ENCODE peak calls at places on chromosomes 13 and 19, in four cellular contexts. A, I, T and N are unnamed samples. For H3K27me3, the result is how much of the 10 kb centered on the place peaks cover.

GRCh38 chr19:15836595-15837398 is 21.3 kb upstream of the OR10H1 start:
- DNase-seq in I (peak), A (peak), T (peak), N (peak)

GRCh38 chr13:110457361-110457760 is 104.2 kb downstream of the RAB20 start:
- DNase-seq in A (no peak), T (no peak), I (no peak), N (no peak)

GRCh38 chr19:50796128-50796633 is 6.0 kb downstream of the ACP4 start:
- DNase-seq in I (no peak), A (no peak), T (no peak), N (no peak)

GRCh38 chr19:3161453-3161852 is 17.1 kb upstream of the S1PR4 start:
- DNase-seq in T (no peak), A (no peak), I (no peak), N (no peak)

GRCh38 chr13:20716951-20717350 is 13.5 kb downstream of the IL17D start:
- DNase-seq in T (no peak), I (no peak), A (no peak), N (no peak)

GRCh38 chr19:6026390-6026897 is 48.5 kb upstream of the RANBP3 start:
- DNase-seq in I (no peak), A (no peak), T (no peak), N (no peak)

GRCh38 chr19:34282611-34283519 is 28.5 kb downstream of the GARRE1 start:
- DNase-seq in T (no peak), A (no peak), I (no peak), N (no peak)

GRCh38 chr13:113533441-113533840 is 42.9 kb upstream of the DCUN1D2 start:
- DNase-seq in T (no peak), I (no peak), A (no peak), N (no peak)

DNA sequence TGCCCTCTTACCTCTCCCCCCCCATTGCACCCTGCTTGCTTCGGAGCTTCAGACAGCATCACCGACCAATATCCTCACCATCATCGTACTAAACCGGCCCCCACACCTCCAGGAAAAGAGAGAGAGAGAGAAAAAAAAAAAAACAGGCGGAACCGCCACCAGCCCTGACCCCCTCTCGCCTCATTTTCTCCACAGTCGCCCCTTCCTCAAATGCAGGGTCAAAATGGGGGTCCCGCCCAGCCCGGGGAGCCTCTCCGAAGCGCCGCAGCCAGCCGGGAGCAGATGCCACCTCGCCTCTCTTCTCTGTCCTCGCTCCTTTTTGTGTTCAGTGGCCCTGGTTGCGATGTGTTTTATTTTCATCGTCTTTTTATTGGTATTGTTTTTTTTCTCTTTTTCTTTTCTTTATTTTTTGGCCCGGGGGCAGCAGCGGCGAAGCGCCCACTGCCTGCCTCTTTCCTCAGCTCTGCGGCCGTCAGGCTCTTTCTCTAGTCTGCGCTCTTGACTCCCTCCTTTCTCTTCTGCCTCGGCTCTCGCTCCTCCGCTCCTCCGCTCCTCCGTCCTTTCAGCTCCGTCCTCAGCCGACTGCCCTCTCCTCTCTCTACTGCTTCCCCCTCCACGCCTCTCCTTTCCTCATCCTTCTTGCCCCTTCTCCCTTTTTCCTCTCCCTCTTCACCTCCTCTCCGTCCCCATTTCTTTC is 41.4 kb downstream of the DEDD2 start:
- DNase-seq in A (no peak), I (no peak), T (no peak), N (no peak)
- H3K27me3 ChIP-seq in A (half or more), I (half or more), T (under half), N (half or more)

GRCh38 chr13:88670509-88670908 is 999.3 kb downstream of the SLITRK5 start:
- DNase-seq in A (no peak), I (no peak), T (no peak), N (no peak)

GRCh38 chr13:88675997-88676396 is 1004.8 kb downstream of the SLITRK5 start:
- DNase-seq in I (no peak), T (no peak), A (no peak), N (no peak)

GRCh38 chr13:88674841-88675240 is 1003.7 kb downstream of the SLITRK5 start:
- DNase-seq in I (no peak), A (no peak), T (no peak), N (no peak)
- H3K27ac ChIP-seq in I (no peak), A (no peak), T (no peak), N (no peak)

GRCh38 chr13:51113969-51114368 is 2.9 kb upstream of the C13orf42 start:
- DNase-seq in A (no peak), T (no peak), I (no peak), N (no peak)

GRCh38 chr13:51122868-51123267 is 11.8 kb upstream of the C13orf42 start:
- DNase-seq in T (no peak), A (no peak), I (no peak), N (no peak)

GRCh38 chr13:51113186-51113881 is 2.3 kb upstream of the C13orf42 start:
- DNase-seq in I (no peak), T (no peak), A (no peak), N (no peak)

GRCh38 chr13:51118809-51119431 is 7.8 kb upstream of the C13orf42 start:
- DNase-seq in T (no peak), I (no peak), A (no peak), N (no peak)
- H3K27me3 ChIP-seq in T (under half), I (under half), A (under half), N (under half)

GRCh38 chr19:13881231-13881691 is 4.3 kb downstream of the NANOS3 start:
- DNase-seq in A (no peak), T (no peak), I (no peak), N (no peak)
- H3K27ac ChIP-seq in A (peak), T (peak), I (peak), N (peak)

GRCh38 chr13:112105884-112106283 is 38.9 kb downstream of the SOX1 start:
- DNase-seq in I (no peak), A (no peak), T (no peak), N (no peak)

GRCh38 chr13:112104873-112105234 is 37.9 kb downstream of the SOX1 start:
- DNase-seq in T (no peak), A (no peak), I (no peak), N (no peak)

GRCh38 chr13:112106467-112107141 is 39.7 kb downstream of the SOX1 start:
- DNase-seq in T (no peak), A (no peak), I (no peak), N (no peak)

GRCh38 chr13:112105244-112105681 is 38.3 kb downstream of the SOX1 start:
- DNase-seq in T (no peak), I (no peak), A (no peak), N (no peak)

DNA sequence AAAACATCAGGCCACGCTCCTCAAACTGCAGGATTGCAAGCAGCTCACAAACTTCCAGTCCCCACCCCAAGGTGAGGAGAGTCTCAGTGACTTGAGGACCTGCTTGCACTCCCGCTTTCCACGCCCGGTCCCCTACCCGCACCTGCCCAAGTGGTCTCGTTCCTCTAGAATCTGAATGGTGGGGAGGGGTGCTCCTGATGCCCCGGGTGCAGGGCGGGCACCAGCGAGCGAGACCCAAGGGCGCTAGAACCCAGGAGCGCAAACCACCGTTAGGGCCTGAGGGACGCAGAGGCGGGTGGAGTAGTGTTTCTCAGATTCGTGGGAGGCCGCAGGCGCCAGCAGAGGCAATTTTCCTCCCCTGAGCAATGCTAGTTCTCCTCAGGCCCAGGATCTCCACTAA is 40.3 kb downstream of the SOX1 start:
- DNase-seq in T (no peak), I (no peak), A (no peak), N (no peak)
- H3K27me3 ChIP-seq in T (under half), I (half or more), A (half or more), N (half or more)

DNA sequence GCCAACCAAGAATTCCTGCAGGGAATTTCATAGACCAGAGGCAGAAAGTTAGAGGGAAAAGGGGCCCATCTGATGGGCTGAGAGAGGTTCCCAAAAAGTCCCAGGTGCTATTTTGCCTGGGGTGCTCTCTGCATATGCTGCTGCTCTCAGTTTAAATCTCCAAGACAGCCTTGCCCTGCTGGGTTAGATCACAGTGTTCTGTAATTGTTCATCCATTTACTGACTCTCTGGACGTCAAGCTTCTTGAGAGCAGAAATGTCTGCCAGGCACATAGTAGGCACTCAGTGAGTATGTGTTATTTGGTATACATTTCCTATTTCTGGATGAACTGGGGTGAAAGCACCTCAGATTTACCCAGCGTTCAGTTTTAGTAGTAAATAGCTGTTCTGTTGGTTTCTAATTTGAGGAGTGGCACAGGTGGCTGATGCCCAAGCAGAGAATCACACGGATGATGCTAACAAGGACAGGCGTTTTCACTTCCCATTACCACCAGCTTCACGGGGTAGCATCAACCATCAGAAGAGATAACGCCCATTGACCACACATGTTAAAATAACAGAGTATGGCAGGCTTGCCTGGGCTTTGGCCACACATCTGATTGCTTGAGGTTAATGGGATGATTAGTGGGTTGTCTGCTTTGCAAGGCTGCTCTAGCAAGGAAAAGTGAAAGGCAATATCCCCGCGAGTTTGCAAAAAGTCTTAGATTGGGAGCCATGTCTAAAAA is 161.1 kb downstream of the SLC7A1 start:
- DNase-seq in A (no peak), T (no peak), I (no peak), N (no peak)
- H3K27ac ChIP-seq in A (peak), T (no peak), I (peak), N (peak)

GRCh38 chr13:94707400-94708021 is 4.8 kb downstream of the SOX21 start:
- DNase-seq in T (no peak), I (no peak), A (no peak), N (no peak)
- H3K27me3 ChIP-seq in T (under half), I (half or more), A (half or more), N (half or more)

GRCh38 chr19:13995878-13996765 is 10.0 kb downstream of the RFX1 start:
- DNase-seq in T (no peak), I (peak), A (no peak), N (no peak)
- H3K27ac ChIP-seq in T (no peak), I (peak), A (no peak), N (no peak)

GRCh38 chr19:53983457-53984289 is 7.8 kb upstream of the CACNG6 start:
- DNase-seq in A (no peak), I (no peak), T (no peak), N (no peak)

GRCh38 chr19:53982611-53983010 is 8.8 kb upstream of the CACNG6 start:
- DNase-seq in I (peak), T (no peak), A (peak), N (peak)

GRCh38 chr19:53982056-53982455 is 9.4 kb upstream of the CACNG6 start:
- DNase-seq in I (no peak), T (no peak), A (no peak), N (no peak)

GRCh38 chr19:53980553-53981407 is 10.7 kb upstream of the CACNG6 start:
- DNase-seq in T (no peak), A (no peak), I (no peak), N (no peak)

GRCh38 chr19:53981408-53981998 is 9.9 kb upstream of the CACNG6 start:
- DNase-seq in I (no peak), A (no peak), T (no peak), N (no peak)
- H3K27me3 ChIP-seq in I (half or more), A (half or more), T (under half), N (half or more)